ENCODE peak calls at places on chromosomes 4 and X, in nine cellular contexts. B is WERI-Rb-1; F is A549; H is AG10803; Q is anterior cingulate cortex; E is NCI-H2081 treated with DMSO at 0.1 percent for 48 hours; P is IMR-90; I is HCEC 1CT; L is NK-92 treated with Interleukin-12 subunit alpha and Interleukin-12 subunit beta, amount 100 ng/mL, for 24 hours. Z is an unnamed sample.

GRCh38 chrX:102746134-102746584 is 25.6 kb downstream of the GPRASP3 start:
- DNase-seq in Q (no peak), H (peak), E (no peak), P (no peak), F (no peak), I (no peak), L (no peak), B (peak), Z (no peak)

GRCh38 chr4:80171251-80171650 is 26.1 kb upstream of the PRDM8 start:
- DNase-seq in B (no peak), P (peak), E (no peak), L (no peak), Q (no peak), H (peak), I (peak), F (no peak), Z (no peak)

GRCh38 chrX:115693476-115693875 is 132.5 kb downstream of the PLS3 start:
- DNase-seq in P (no peak), Q (no peak), L (no peak), H (no peak), B (no peak), F (no peak), E (no peak), I (no peak), Z (no peak)

GRCh38 chr4:175745340-175745739 is 66.7 kb downstream of the GPM6A start:
- DNase-seq in P (no peak), H (no peak), F (no peak), B (no peak), L (no peak), I (no peak), Q (no peak), E (no peak), Z (no peak)

GRCh38 chrX:115393271-115393670 is 103.8 kb downstream of the LUZP4 start:
- DNase-seq in H (peak), P (peak), F (peak), L (no peak), E (no peak), I (peak), Q (no peak), B (no peak), Z (no peak)

GRCh38 chrX:29478336-29479069 is 736.9 kb upstream of the MAGEB2 start:
- DNase-seq in E (no peak), F (peak), L (no peak), B (peak), H (peak), Q (no peak), P (peak), I (peak), Z (no peak)

GRCh38 chr4:142778908-142779307 is 67.2 kb downstream of the INPP4B start:
- DNase-seq in Q (no peak), P (peak), L (no peak), E (no peak), F (no peak), H (no peak), I (no peak), B (no peak), Z (no peak)

GRCh38 chr4:155666701-155667537 is at the start of gene GUCY1A1:
- DNase-seq in P (no peak), F (no peak), B (peak), H (peak), I (no peak), L (no peak), Q (peak), E (no peak), Z (peak)

GRCh38 chr4:39036172-39036571 is 4.0 kb upstream of the TMEM156 start:
- DNase-seq in L (no peak), I (no peak), E (no peak), B (no peak), Q (no peak), F (peak), P (peak), H (no peak), Z (no peak)

GRCh38 chr4:104860227-104861123 is 286.2 kb upstream of the TET2 start:
- DNase-seq in I (peak), E (peak), F (peak), L (no peak), P (peak), B (peak), H (peak), Q (peak), Z (peak)

GRCh38 chrX:84611843-84612636 is 109.8 kb upstream of the HDX start:
- DNase-seq in B (no peak), H (no peak), L (no peak), I (no peak), F (no peak), P (no peak), Q (no peak), E (no peak), Z (no peak)

GRCh38 chr4:4384837-4385236 is 2.1 kb upstream of the NSG1 start:
- DNase-seq in P (peak), B (peak), L (no peak), E (no peak), Q (no peak), H (no peak), F (peak), I (no peak), Z (no peak)

GRCh38 chr4:169105620-169106019 is 95.6 kb upstream of the CBR4 start:
- DNase-seq in B (no peak), Q (no peak), H (no peak), E (no peak), P (no peak), L (no peak), F (no peak), I (no peak), Z (no peak)

GRCh38 chr4:151029537-151029936 is 14.5 kb upstream of the LRBA start:
- DNase-seq in I (no peak), B (no peak), Q (no peak), E (no peak), P (no peak), F (no peak), H (no peak), L (no peak), Z (no peak)

GRCh38 chr4:52244103-52244772 is 193.1 kb downstream of the SPATA18 start:
- DNase-seq in L (no peak), B (no peak), P (no peak), H (no peak), F (no peak), E (no peak), Q (no peak), I (no peak), Z (no peak)

GRCh38 chr4:15955670-15956069 is 7.3 kb downstream of the FGFBP2 start:
- DNase-seq in H (no peak), I (no peak), P (peak), L (no peak), F (peak), E (no peak), B (no peak), Q (no peak), Z (no peak)

GRCh38 chr4:175784986-175785525 is 27.0 kb downstream of the GPM6A start:
- DNase-seq in F (no peak), I (no peak), B (no peak), P (no peak), H (no peak), E (no peak), L (no peak), Q (no peak), Z (no peak)

GRCh38 chrX:65689377-65689776 is 21.9 kb downstream of the MSN start:
- DNase-seq in P (no peak), I (no peak), L (no peak), B (no peak), E (no peak), F (no peak), Q (no peak), H (no peak), Z (no peak)

GRCh38 chrX:115311139-115311538 is 21.6 kb downstream of the LUZP4 start:
- DNase-seq in P (no peak), F (no peak), B (no peak), I (no peak), E (no peak), H (no peak), Q (no peak), L (no peak), Z (no peak)

GRCh38 chrX:154430504-154430903 is 2.0 kb downstream of the ATP6AP1 start:
- DNase-seq in I (no peak), E (no peak), P (no peak), L (no peak), H (no peak), Q (no peak), B (no peak), F (no peak), Z (no peak)

Z was measured in hypothalamus.